ENCODE peak calls at places on chromosomes 5 and 9, in eight cellular contexts. N is G401; A is T-helper 9 cell; F is ureter; B is AG20443; W is DMS153; P is activated naive CD8-positive, alpha-beta T cell treated with anti-CD3 and anti-CD28 coated beads, Interleukin-2, amount 50 U/mL, for 16 hours; K is left lobe of liver. M is an unnamed sample.

GRCh38 chr9:132828201-132828770 is 49.8 kb downstream of the AK8 start:
- DNase-seq in K (no peak), A (no peak), P (no peak), F (no peak), B (no peak), W (no peak), N (no peak), M (peak; percentile 10)

GRCh38 chr5:128844354-128844923 is 120.8 kb upstream of the SLC27A6 start:
- DNase-seq in K (no peak), P (no peak), A (no peak), N (peak; percentile 19), B (no peak), F (no peak), W (no peak), M (no peak)

GRCh38 chr5:94992325-94992724 is 292.6 kb downstream of the MCTP1 start:
- DNase-seq in B (no peak), N (peak; percentile 41), F (no peak), P (no peak), K (no peak), W (no peak), A (no peak), M (no peak)

GRCh38 chr9:132026932-132027585 is 52.6 kb downstream of the MED27 start:
- DNase-seq in A (no peak), B (peak; percentile 61), N (no peak), P (no peak), W (no peak), K (no peak), F (no peak), M (no peak)

GRCh38 chr5:125302577-125302976 is 556.1 kb upstream of the ZNF608 start:
- DNase-seq in K (no peak), B (no peak), A (no peak), N (no peak), W (no peak), P (no peak), F (no peak), M (no peak)

GRCh38 chr9:75168270-75169185 is 80.2 kb downstream of the OSTF1 start:
- DNase-seq in N (no peak), P (no peak), W (no peak), F (no peak), A (no peak), K (no peak), B (no peak), M (no peak)

GRCh38 chr5:52809884-52810283 is 22.2 kb downstream of the ITGA1 start:
- DNase-seq in B (peak; percentile 29), A (no peak), F (no peak), W (no peak), N (no peak), P (no peak), K (no peak), M (no peak)

GRCh38 chr5:76460104-76460503 is 57.0 kb downstream of the IQGAP2 start:
- DNase-seq in A (no peak), F (no peak), N (no peak), K (no peak), P (no peak), W (no peak), B (no peak), M (no peak)

GRCh38 chr9:83477571-83477970 is 60.6 kb downstream of the FRMD3 start:
- DNase-seq in F (no peak), B (peak; percentile 17), W (no peak), N (no peak), K (no peak), A (no peak), P (no peak), M (no peak)

GRCh38 chr5:139648205-139649081 is at the start of gene CXXC5:
- DNase-seq in F (peak; percentile 84), B (peak; percentile 93), K (peak; percentile 91), A (no peak), N (peak; percentile 89), W (peak; percentile 34), P (no peak), M (peak; percentile 90)

GRCh38 chr5:73780297-73781080 is 154.5 kb downstream of the ARHGEF28 start:
- DNase-seq in F (no peak), A (no peak), P (no peak), B (no peak), K (no peak), N (no peak), W (no peak), M (peak; percentile 11)

GRCh38 chr9:121201045-121201737 is 478 bp downstream of the RAB14 start:
- DNase-seq in K (peak; percentile 63), B (peak; percentile 47), P (peak; percentile 1), N (no peak), A (peak; percentile 45), W (no peak), F (no peak), M (peak; percentile 66)

GRCh38 chr9:132572921-132573320 is 9.5 kb upstream of the BARHL1 start:
- DNase-seq in W (no peak), N (peak; percentile 5), P (no peak), A (no peak), K (no peak), B (peak; percentile 52), F (no peak), M (no peak)

GRCh38 chr9:136399176-136400037 is 563 bp downstream of the SNAPC4 start:
- DNase-seq in A (peak; percentile 20), P (no peak), B (peak; percentile 69), F (no peak), W (no peak), K (no peak), N (no peak), M (peak; percentile 39)

GRCh38 chr9:69919461-69920061 is 98.9 kb downstream of the CFAP95 start:
- DNase-seq in K (no peak), B (peak; percentile 63), N (peak; percentile 75), F (no peak), A (no peak), P (no peak), W (peak; percentile 55), M (no peak)

GRCh38 chr9:4762889-4763521 is 22.0 kb upstream of the AK3 start:
- DNase-seq in K (no peak), W (no peak), B (no peak), N (peak; percentile 50), F (no peak), A (no peak), P (no peak), M (no peak)

GRCh38 chr9:82031538-82032280 is 43.1 kb downstream of the SPATA31D1 start:
- DNase-seq in P (no peak), F (peak; percentile 51), K (no peak), N (peak; percentile 84), A (no peak), B (peak; percentile 67), W (no peak), M (no peak)

GRCh38 chr9:21252727-21253547 is 13.1 kb upstream of the IFNA14 start:
- DNase-seq in P (no peak), W (peak; percentile 68), K (no peak), B (peak; percentile 34), A (no peak), N (peak; percentile 49), F (no peak), M (no peak)

GRCh38 chr9:6565312-6565711 is 80.2 kb downstream of the GLDC start:
- DNase-seq in N (no peak), A (no peak), K (no peak), F (no peak), W (no peak), P (no peak), B (no peak), M (no peak)

GRCh38 chr9:126160067-126160853 is 166.4 kb upstream of the MVB12B start:
- DNase-seq in A (no peak), N (no peak), P (no peak), W (no peak), F (peak; percentile 14), B (peak; percentile 2), K (no peak), M (no peak)